ENCODE peak calls at places on chromosomes 16 and 17, in five cellular contexts. L is smooth muscle cell of the brain vasculature, I is GM23338, A is kidney epithelial cell, S is C1 segment of cervical spinal cord. E is an unnamed sample.

GRCh38 chr17:61352408-61352770 is 47.3 kb upstream of the TBX2 start:
- DNase-seq in L (no peak), I (no peak), A (no peak), S (no peak), E (peak)

GRCh38 chr16:15557258-15557657 is 85.7 kb downstream of the MARF1 start:
- DNase-seq in L (no peak), I (no peak), A (no peak), S (no peak), E (no peak)

GRCh38 chr16:2333772-2334379 is 6.7 kb downstream of the ABCA3 start:
- DNase-seq in L (no peak), I (no peak), A (no peak), S (no peak), E (no peak)

GRCh38 chr17:75047398-75048098 is 523 bp downstream of the KCTD2 start:
- DNase-seq in L (no peak), I (peak), A (no peak), S (no peak), E (no peak)

GRCh38 chr16:57814896-57815295 is 12.6 kb upstream of the KIFC3 start:
- DNase-seq in L (no peak), I (no peak), A (no peak), S (no peak), E (no peak)

GRCh38 chr16:8943001-8943763 is 20.5 kb downstream of the USP7 start:
- DNase-seq in L (no peak), I (no peak), A (no peak), S (no peak), E (no peak)

GRCh38 chr17:44911133-44912001 is 3.9 kb downstream of the GFAP start:
- DNase-seq in L (no peak), I (peak), A (no peak), S (peak), E (no peak)

GRCh38 chr17:7419833-7420610 is at the start of gene SPEM1:
- DNase-seq in L (no peak), I (peak), A (no peak), S (no peak), E (no peak)

GRCh38 chr17:37446027-37446426 is 39.3 kb downstream of the TADA2A start:
- DNase-seq in L (no peak), I (no peak), A (peak), S (no peak), E (no peak)

GRCh38 chr16:85947511-85948509 is 48.8 kb downstream of the IRF8 start:
- DNase-seq in L (no peak), I (no peak), A (no peak), S (no peak), E (no peak)

GRCh38 chr17:59427996-59428395 is 96.5 kb downstream of the YPEL2 start:
- DNase-seq in L (no peak), I (no peak), A (no peak), S (no peak), E (peak)

GRCh38 chr17:6623941-6624340 is 16.6 kb downstream of the KIAA0753 start:
- DNase-seq in L (no peak), I (no peak), A (no peak), S (no peak), E (no peak)

GRCh38 chr17:46823657-46824056 is 5.2 kb upstream of the WNT3 start:
- DNase-seq in L (no peak), I (no peak), A (no peak), S (no peak), E (no peak)

GRCh38 chr16:66395806-66396555 is 29.5 kb downstream of the CDH5 start:
- DNase-seq in L (no peak), I (no peak), A (no peak), S (no peak), E (no peak)

GRCh38 chr17:28737316-28737715 is 6.5 kb upstream of the TRAF4 start:
- DNase-seq in L (no peak), I (no peak), A (no peak), S (no peak), E (no peak)

GRCh38 chr16:69845181-69845580 is 83.0 kb downstream of the WWP2 start:
- DNase-seq in L (no peak), I (no peak), A (no peak), S (no peak), E (no peak)

GRCh38 chr17:15289285-15290185 is 24.4 kb upstream of the PMP22 start:
- DNase-seq in L (no peak), I (no peak), A (no peak), S (no peak), E (no peak)

GRCh38 chr17:30031214-30031869 is 85.3 kb upstream of the NSRP1 start:
- DNase-seq in L (no peak), I (no peak), A (no peak), S (no peak), E (no peak)

GRCh38 chr17:59631221-59631720 is 11.6 kb downstream of the CLTC start:
- DNase-seq in L (no peak), I (no peak), A (no peak), S (no peak), E (no peak)

GRCh38 chr17:27530791-27531391 is 74.6 kb downstream of the KSR1 start:
- DNase-seq in L (no peak), I (no peak), A (no peak), S (no peak), E (no peak)

GRCh38 chr17:68602267-68602644 is 1.1 kb upstream of the FAM20A start:
- DNase-seq in L (no peak), I (no peak), A (no peak), S (no peak), E (no peak)

GRCh38 chr16:27703545-27703944 is 153.6 kb downstream of the KATNIP start:
- DNase-seq in L (no peak), I (no peak), A (no peak), S (no peak), E (peak)

GRCh38 chr17:32118835-32119234 is 23.5 kb upstream of the RHOT1 start:
- DNase-seq in L (no peak), I (no peak), A (no peak), S (no peak), E (no peak)

GRCh38 chr16:24073321-24073720 is 182.8 kb upstream of the CACNG3 start:
- DNase-seq in L (no peak), I (no peak), A (no peak), S (no peak), E (no peak)

GRCh38 chr17:31099051-31099450 is 4.3 kb downstream of the NF1 start:
- DNase-seq in L (no peak), I (no peak), A (no peak), S (no peak), E (no peak)

GRCh38 chr17:64498308-64499203 is 1.7 kb upstream of the POLG2 start:
- DNase-seq in L (no peak), I (no peak), A (no peak), S (no peak), E (no peak)

GRCh38 chr16:51707666-51708065 is 556.6 kb upstream of the SALL1 start:
- DNase-seq in L (no peak), I (peak), A (no peak), S (no peak), E (no peak)

GRCh38 chr16:14286381-14287230 is 215.5 kb downstream of the MRTFB start:
- DNase-seq in L (no peak), I (peak), A (no peak), S (no peak), E (no peak)

GRCh38 chr16:70662991-70663523 is 16.7 kb downstream of the IL34 start:
- DNase-seq in L (no peak), I (no peak), A (no peak), S (no peak), E (no peak)

GRCh38 chr17:70945386-70945785 is 776.1 kb downstream of the KCNJ2 start:
- DNase-seq in L (no peak), I (peak), A (no peak), S (no peak), E (no peak)

GRCh38 chr16:360698-361336 is 8.3 kb upstream of the AXIN1 start:
- DNase-seq in L (no peak), I (no peak), A (no peak), S (no peak), E (no peak)

GRCh38 chr16:1435921-1436697 is 5.2 kb downstream of the PERCC1 start:
- DNase-seq in L (no peak), I (peak), A (no peak), S (no peak), E (no peak)

GRCh38 chr16:80200079-80200478 is 340.7 kb upstream of the DYNLRB2 start:
- DNase-seq in L (no peak), I (no peak), A (no peak), S (no peak), E (no peak)

GRCh38 chr17:62750502-62751349 is 57.4 kb downstream of the MARCHF10 start:
- DNase-seq in L (no peak), I (peak), A (peak), S (no peak), E (no peak)

GRCh38 chr17:75692976-75693375 is 25.8 kb downstream of the SAP30BP start:
- DNase-seq in L (no peak), I (no peak), A (no peak), S (no peak), E (no peak)

GRCh38 chr16:4217246-4218131 is 24.4 kb downstream of the SRL start:
- DNase-seq in L (peak), I (no peak), A (no peak), S (no peak), E (no peak)

GRCh38 chr17:42403150-42403549 is 14.9 kb upstream of the STAT3 start:
- DNase-seq in L (no peak), I (peak), A (no peak), S (no peak), E (no peak)

GRCh38 chr17:65371702-65372101 is 189.7 kb downstream of the AXIN2 start:
- DNase-seq in L (no peak), I (no peak), A (no peak), S (no peak), E (no peak)

E was measured in pulmonary artery endothelial cell.